ENCODE peak calls at places on chromosome 7, in seven cellular contexts. H is IMR-90, U is neuronal stem cell, N is H9, L is trophoblast cell, S is H1, R is mesenchymal stem cell. F is an unnamed sample.

GRCh38 chr7:105800442-105800841 is 76.0 kb downstream of the ATXN7L1 start:
- DNase-seq in L (no peak), H (peak), R (peak), N (no peak), S (no peak), U (no peak), F (no peak)

GRCh38 chr7:151008511-151009323 is 15.6 kb downstream of the ATG9B start:
- DNase-seq in L (peak), S (peak), U (no peak), H (no peak), R (no peak), N (peak), F (peak)

GRCh38 chr7:140225562-140226249 is 48.9 kb upstream of the KDM7A start:
- DNase-seq in S (no peak), U (no peak), L (no peak), N (no peak), H (no peak), R (no peak), F (no peak)

GRCh38 chr7:114789161-114789560 is 132.7 kb upstream of the MDFIC start:
- DNase-seq in N (no peak), R (no peak), U (no peak), S (no peak), H (peak), L (no peak), F (no peak)

GRCh38 chr7:109094-109493 is 83.3 kb upstream of the FAM20C start:
- DNase-seq in S (no peak), L (no peak), N (peak), H (no peak), R (no peak), U (no peak), F (no peak)

GRCh38 chr7:28179081-28180030 is 1.2 kb downstream of the JAZF1 start:
- DNase-seq in S (no peak), L (peak), U (peak), R (peak), H (no peak), N (peak), F (peak)

GRCh38 chr7:155763122-155763521 is 49.1 kb downstream of the SHH start:
- DNase-seq in H (no peak), S (no peak), N (no peak), U (no peak), L (no peak), R (no peak), F (no peak)

GRCh38 chr7:128774921-128775320 is 673 bp downstream of the OPN1SW start:
- DNase-seq in L (no peak), R (no peak), S (no peak), N (no peak), U (no peak), H (no peak), F (no peak)

GRCh38 chr7:33423646-33424020 is 294.3 kb downstream of the BBS9 start:
- DNase-seq in U (no peak), N (no peak), H (no peak), S (peak), R (no peak), L (peak), F (peak)

GRCh38 chr7:7517661-7518236 is 17.9 kb downstream of the COL28A1 start:
- DNase-seq in H (no peak), L (peak), S (no peak), N (no peak), U (no peak), R (no peak), F (no peak)

GRCh38 chr7:129825005-129825553 is 127.7 kb downstream of the UBE2H start:
- DNase-seq in L (peak), R (peak), S (peak), U (peak), N (peak), H (no peak), F (peak)

GRCh38 chr7:130878785-130879184 is 144.8 kb upstream of the KLF14 start:
- DNase-seq in U (no peak), S (no peak), N (no peak), L (no peak), H (peak), R (no peak), F (no peak)

GRCh38 chr7:104267701-104268368 is 60.0 kb upstream of the ORC5 start:
- DNase-seq in N (no peak), L (peak), S (no peak), H (peak), U (no peak), R (peak), F (peak)

GRCh38 chr7:66950311-66950710 is 29.3 kb downstream of the TMEM248 start:
- DNase-seq in L (no peak), U (no peak), R (peak), N (no peak), H (peak), S (no peak), F (no peak)

GRCh38 chr7:155578016-155578415 is 31.7 kb upstream of the CNPY1 start:
- DNase-seq in U (no peak), L (no peak), R (no peak), H (no peak), S (no peak), N (no peak), F (no peak)

GRCh38 chr7:77442631-77443420 is 26.7 kb upstream of the GSAP start:
- DNase-seq in R (peak), S (no peak), N (no peak), H (peak), U (no peak), L (no peak), F (no peak)

GRCh38 chr7:44512736-44513135 is 22.3 kb upstream of the NUDCD3 start:
- DNase-seq in H (no peak), U (no peak), R (no peak), S (no peak), L (no peak), N (no peak), F (no peak)

GRCh38 chr7:65983965-65984654 is 2.1 kb upstream of the GUSB start:
- DNase-seq in U (no peak), R (no peak), H (no peak), N (no peak), L (no peak), S (no peak), F (no peak)

GRCh38 chr7:66697451-66698438 is 42.8 kb upstream of the RABGEF1 start:
- DNase-seq in H (peak), R (peak), L (no peak), N (no peak), S (no peak), U (no peak), F (no peak)

GRCh38 chr7:134276951-134277350 is 39.8 kb downstream of the SLC35B4 start:
- DNase-seq in U (no peak), S (no peak), H (no peak), L (no peak), R (no peak), N (no peak), F (no peak)

GRCh38 chr7:117435475-117436043 is 8.3 kb upstream of the ASZ1 start:
- DNase-seq in H (no peak), L (peak), U (no peak), R (no peak), N (no peak), S (no peak), F (no peak)

GRCh38 chr7:91880016-91880412 is 488 bp downstream of the MTERF1 start:
- DNase-seq in N (no peak), H (no peak), S (no peak), L (no peak), R (no peak), U (no peak), F (no peak)

GRCh38 chr7:140176271-140176701 is 497 bp downstream of the KDM7A start:
- DNase-seq in S (no peak), R (peak), N (no peak), U (peak), L (peak), H (no peak), F (no peak)

GRCh38 chr7:93575555-93576397 is 1.3 kb upstream of the CALCR start:
- DNase-seq in H (no peak), S (no peak), N (peak), U (no peak), L (peak), R (no peak), F (peak)

GRCh38 chr7:149878523-149878921 is 4.8 kb downstream of the ATP6V0E2 start:
- DNase-seq in U (no peak), L (no peak), R (no peak), N (peak), S (no peak), H (no peak), F (no peak)

GRCh38 chr7:98236366-98237185 is 15.5 kb downstream of the TECPR1 start:
- DNase-seq in L (no peak), S (no peak), U (no peak), R (no peak), N (no peak), H (no peak), F (no peak)

GRCh38 chr7:34073676-34074075 is 168.3 kb downstream of the BMPER start:
- DNase-seq in H (no peak), L (no peak), U (no peak), R (no peak), S (no peak), N (no peak), F (no peak)

GRCh38 chr7:17856251-17856650 is 84.0 kb downstream of the SNX13 start:
- DNase-seq in U (no peak), H (no peak), S (no peak), R (no peak), N (no peak), L (no peak), F (no peak)

DNA sequence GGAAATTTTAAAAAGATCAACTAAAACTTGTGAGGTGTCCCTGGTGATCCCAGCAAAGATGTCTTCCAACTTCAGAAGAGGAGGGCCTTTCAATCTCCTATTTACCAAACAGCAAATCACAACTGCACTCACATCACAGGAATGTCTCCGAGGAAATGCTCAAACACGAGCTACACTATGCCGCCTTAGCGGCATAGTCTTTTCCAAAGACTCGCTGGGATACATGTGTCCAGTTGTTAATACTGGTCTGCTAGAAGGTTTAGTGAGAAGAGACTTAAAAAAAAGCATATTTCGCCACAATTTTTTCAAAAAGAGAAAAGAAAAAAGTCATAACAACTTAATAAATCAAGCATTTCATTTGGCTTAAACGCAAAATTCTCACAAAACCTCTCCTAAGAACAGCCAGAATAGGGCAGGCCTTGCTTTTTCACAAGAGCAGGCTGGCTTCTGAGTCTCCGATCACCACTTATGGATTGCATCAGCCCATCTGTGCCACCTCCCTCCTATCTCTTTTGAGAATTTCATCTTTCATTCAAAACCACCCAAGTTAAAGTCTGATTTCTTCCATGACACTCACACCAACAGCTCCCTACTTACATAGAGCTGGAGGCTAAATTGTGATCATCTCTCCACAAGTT is 66.1 kb downstream of the GNA12 start:
- DNase-seq in H (no peak), S (no peak), L (no peak), N (no peak), R (no peak), U (no peak), F (no peak)
- H4K8ac ChIP-seq in H (no peak), S (no peak), L (no peak), N (no peak), R (no peak), U (no peak), F (no peak)

GRCh38 chr7:52504546-52504945 is 530.9 kb upstream of the POM121L12 start:
- DNase-seq in L (no peak), H (no peak), S (no peak), R (no peak), U (no peak), N (no peak), F (no peak)
- H4K8ac ChIP-seq in L (no peak), H (no peak), S (no peak), R (no peak), U (no peak), N (no peak), F (no peak)

DNA sequence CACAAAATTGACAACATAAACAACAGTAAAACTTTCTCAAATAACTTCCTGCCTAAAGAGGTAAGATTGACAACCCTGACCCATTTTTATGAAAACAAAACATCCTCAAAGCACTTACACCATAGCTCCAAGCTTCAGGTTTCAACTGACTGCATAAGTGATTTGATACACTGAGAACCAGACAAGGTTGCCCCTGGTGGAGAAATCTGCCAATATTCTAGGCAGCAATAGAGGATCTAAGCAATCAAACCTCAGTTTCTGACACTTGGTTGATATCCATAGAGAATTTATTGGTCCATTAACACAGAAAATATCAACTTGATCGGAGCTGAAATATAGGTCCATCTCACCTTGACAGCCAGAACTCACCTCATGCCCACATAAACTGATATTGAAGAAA is 147.8 kb downstream of the ELAPOR2 start:
- DNase-seq in S (no peak), H (no peak), U (no peak), L (no peak), N (no peak), R (no peak), F (peak)
- H4K8ac ChIP-seq in S (no peak), H (no peak), U (no peak), L (no peak), N (no peak), R (no peak), F (no peak)

GRCh38 chr7:16419126-16419525 is 2.2 kb downstream of the CRPPA start:
- DNase-seq in L (no peak), S (no peak), R (no peak), H (no peak), N (no peak), U (no peak), F (no peak)
- H4K8ac ChIP-seq in L (no peak), S (no peak), R (no peak), H (no peak), N (no peak), U (no peak), F (no peak)

GRCh38 chr7:48429117-48429516 is 257.9 kb downstream of the ABCA13 start:
- DNase-seq in N (no peak), U (no peak), H (no peak), S (no peak), L (no peak), R (no peak), F (no peak)

GRCh38 chr7:48426331-48426965 is 255.2 kb downstream of the ABCA13 start:
- DNase-seq in U (no peak), H (no peak), L (no peak), R (no peak), S (no peak), N (no peak), F (no peak)

GRCh38 chr7:48428091-48428710 is 256.9 kb downstream of the ABCA13 start:
- DNase-seq in R (no peak), N (no peak), H (no peak), S (no peak), L (no peak), U (no peak), F (no peak)

GRCh38 chr7:48426966-48427555 is 255.8 kb downstream of the ABCA13 start:
- DNase-seq in R (no peak), N (no peak), S (no peak), U (no peak), H (peak), L (no peak), F (peak)

GRCh38 chr7:48427671-48428070 is 256.4 kb downstream of the ABCA13 start:
- DNase-seq in H (no peak), L (no peak), U (no peak), S (no peak), R (no peak), N (no peak), F (no peak)
- H4K8ac ChIP-seq in H (no peak), L (no peak), U (no peak), S (no peak), R (no peak), N (no peak), F (no peak)